ENCODE peak calls at places on chromosomes 3 and 15, in seven cellular contexts. One of them, this sample, is unnamed.

GRCh38 chr3:96449341-96449740 is 365.1 kb upstream of the EPHA6 start:
- DNase-seq in endodermal cell: no peak
- DNase-seq in A673: no peak
- DNase-seq in tibial nerve: no peak
- DNase-seq in BE2C: no peak
- DNase-seq in glutamatergic neuron: no peak
- DNase-seq in endothelial cell: no peak
- DNase-seq in this sample: no peak

GRCh38 chr3:112531358-112531781 is 30.4 kb downstream of the ATG3 start:
- DNase-seq in glutamatergic neuron: no peak
- DNase-seq in BE2C: no peak
- DNase-seq in tibial nerve: no peak
- DNase-seq in endothelial cell: no peak
- DNase-seq in A673: peak; percentile 52
- DNase-seq in endodermal cell: no peak
- DNase-seq in this sample: no peak

GRCh38 chr15:40337597-40337996 is 3.1 kb downstream of the CCDC9B start:
- DNase-seq in BE2C: no peak
- DNase-seq in glutamatergic neuron: no peak
- DNase-seq in endodermal cell: no peak
- DNase-seq in endothelial cell: no peak
- DNase-seq in tibial nerve: no peak
- DNase-seq in A673: no peak
- DNase-seq in this sample: no peak

GRCh38 chr3:157204431-157204830 is 44.5 kb upstream of the CCNL1 start:
- DNase-seq in tibial nerve: no peak
- DNase-seq in BE2C: no peak
- DNase-seq in glutamatergic neuron: no peak
- DNase-seq in endothelial cell: no peak
- DNase-seq in endodermal cell: no peak
- DNase-seq in A673: peak; percentile 53
- DNase-seq in this sample: no peak

GRCh38 chr3:132405609-132406299 is 11.5 kb upstream of the DNAJC13 start:
- DNase-seq in A673: no peak
- DNase-seq in tibial nerve: no peak
- DNase-seq in glutamatergic neuron: no peak
- DNase-seq in endodermal cell: no peak
- DNase-seq in BE2C: no peak
- DNase-seq in endothelial cell: no peak
- DNase-seq in this sample: no peak

GRCh38 chr15:83036253-83036652 is 24.8 kb upstream of the C15orf40 start:
- DNase-seq in A673: no peak
- DNase-seq in endothelial cell: no peak
- DNase-seq in endodermal cell: no peak
- DNase-seq in tibial nerve: no peak
- DNase-seq in BE2C: no peak
- DNase-seq in glutamatergic neuron: no peak
- DNase-seq in this sample: no peak

GRCh38 chr3:174498638-174499037 is 360.5 kb upstream of the NAALADL2 start:
- DNase-seq in tibial nerve: no peak
- DNase-seq in glutamatergic neuron: no peak
- DNase-seq in A673: no peak
- DNase-seq in endodermal cell: no peak
- DNase-seq in endothelial cell: no peak
- DNase-seq in BE2C: no peak
- DNase-seq in this sample: no peak

GRCh38 chr15:65069779-65070546 is 2.2 kb upstream of the RASL12 start:
- DNase-seq in endodermal cell: peak; percentile 24
- DNase-seq in A673: no peak
- DNase-seq in endothelial cell: no peak
- DNase-seq in BE2C: no peak
- DNase-seq in tibial nerve: no peak
- DNase-seq in glutamatergic neuron: no peak
- DNase-seq in this sample: no peak

GRCh38 chr3:150798122-150798618 is 35.2 kb upstream of the SIAH2 start:
- DNase-seq in glutamatergic neuron: no peak
- DNase-seq in endothelial cell: peak; percentile 16
- DNase-seq in endodermal cell: peak; percentile 83
- DNase-seq in BE2C: no peak
- DNase-seq in A673: no peak
- DNase-seq in tibial nerve: peak; percentile 18
- DNase-seq in this sample: no peak

GRCh38 chr3:159877924-159878323 is 110.7 kb upstream of the IL12A start:
- DNase-seq in A673: no peak
- DNase-seq in endothelial cell: no peak
- DNase-seq in glutamatergic neuron: no peak
- DNase-seq in BE2C: no peak
- DNase-seq in endodermal cell: no peak
- DNase-seq in tibial nerve: no peak
- DNase-seq in this sample: no peak

GRCh38 chr3:14957933-14958332 is 10.6 kb downstream of the NR2C2 start:
- DNase-seq in endothelial cell: no peak
- DNase-seq in endodermal cell: no peak
- DNase-seq in A673: peak; percentile 18
- DNase-seq in BE2C: no peak
- DNase-seq in glutamatergic neuron: no peak
- DNase-seq in tibial nerve: no peak
- DNase-seq in this sample: no peak

GRCh38 chr15:71515375-71516186 is 294.8 kb upstream of the NR2E3 start:
- DNase-seq in endothelial cell: no peak
- DNase-seq in endodermal cell: no peak
- DNase-seq in A673: no peak
- DNase-seq in tibial nerve: no peak
- DNase-seq in BE2C: no peak
- DNase-seq in glutamatergic neuron: no peak
- DNase-seq in this sample: no peak

GRCh38 chr3:147705626-147706025 is 296.5 kb downstream of the ZIC1 start:
- DNase-seq in A673: no peak
- DNase-seq in glutamatergic neuron: no peak
- DNase-seq in BE2C: no peak
- DNase-seq in tibial nerve: no peak
- DNase-seq in endothelial cell: no peak
- DNase-seq in endodermal cell: no peak
- DNase-seq in this sample: no peak

GRCh38 chr3:11136871-11137626 is 17.2 kb upstream of the HRH1 start:
- DNase-seq in endothelial cell: no peak
- DNase-seq in A673: peak; percentile 81
- DNase-seq in BE2C: peak; percentile 83
- DNase-seq in glutamatergic neuron: no peak
- DNase-seq in tibial nerve: peak; percentile 55
- DNase-seq in endodermal cell: peak; percentile 60
- DNase-seq in this sample: peak; percentile 54

GRCh38 chr3:32934150-32934742 is 17.2 kb upstream of the CCR4 start:
- DNase-seq in endothelial cell: peak; percentile 41
- DNase-seq in endodermal cell: peak; percentile 59
- DNase-seq in BE2C: no peak
- DNase-seq in glutamatergic neuron: no peak
- DNase-seq in A673: peak; percentile 40
- DNase-seq in tibial nerve: peak; percentile 62
- DNase-seq in this sample: no peak

GRCh38 chr3:116614795-116615362 is 94.7 kb upstream of the TUSC7 start:
- DNase-seq in tibial nerve: no peak
- DNase-seq in glutamatergic neuron: no peak
- DNase-seq in A673: peak; percentile 62
- DNase-seq in endodermal cell: no peak
- DNase-seq in endothelial cell: no peak
- DNase-seq in BE2C: no peak
- DNase-seq in this sample: no peak

GRCh38 chr3:188568750-188569149 is 414.8 kb downstream of the LPP start:
- DNase-seq in A673: no peak
- DNase-seq in endodermal cell: no peak
- DNase-seq in BE2C: no peak
- DNase-seq in tibial nerve: no peak
- DNase-seq in endothelial cell: no peak
- DNase-seq in glutamatergic neuron: no peak
- DNase-seq in this sample: no peak

GRCh38 chr3:141402476-141403171 is 34.3 kb downstream of the ZBTB38 start:
- DNase-seq in endothelial cell: peak; percentile 58
- DNase-seq in BE2C: peak; percentile 55
- DNase-seq in tibial nerve: peak; percentile 42
- DNase-seq in glutamatergic neuron: peak; percentile 69
- DNase-seq in endodermal cell: peak; percentile 87
- DNase-seq in A673: peak; percentile 56
- DNase-seq in this sample: no peak

GRCh38 chr15:66433726-66434125 is 47.0 kb downstream of the MAP2K1 start:
- DNase-seq in BE2C: no peak
- DNase-seq in tibial nerve: no peak
- DNase-seq in endodermal cell: no peak
- DNase-seq in A673: no peak
- DNase-seq in glutamatergic neuron: no peak
- DNase-seq in endothelial cell: no peak
- DNase-seq in this sample: no peak

GRCh38 chr3:13583251-13584180 is 34.6 kb downstream of the FBLN2 start:
- DNase-seq in A673: no peak
- DNase-seq in tibial nerve: no peak
- DNase-seq in glutamatergic neuron: no peak
- DNase-seq in endodermal cell: no peak
- DNase-seq in BE2C: no peak
- DNase-seq in endothelial cell: no peak
- DNase-seq in this sample: no peak

GRCh38 chr15:31280037-31280830 is 46.4 kb upstream of the KLF13 start:
- DNase-seq in A673: peak; percentile 11
- DNase-seq in glutamatergic neuron: peak; percentile 3
- DNase-seq in tibial nerve: no peak
- DNase-seq in BE2C: peak; percentile 65
- DNase-seq in endodermal cell: peak; percentile 35
- DNase-seq in endothelial cell: no peak
- DNase-seq in this sample: peak; percentile 20

GRCh38 chr3:126912027-126912422 is 70.9 kb upstream of the PLXNA1 start:
- DNase-seq in BE2C: no peak
- DNase-seq in tibial nerve: no peak
- DNase-seq in endodermal cell: no peak
- DNase-seq in A673: no peak
- DNase-seq in glutamatergic neuron: no peak
- DNase-seq in endothelial cell: no peak
- DNase-seq in this sample: no peak

GRCh38 chr15:23420806-23421575 is 26.1 kb downstream of the GOLGA6L2 start:
- DNase-seq in endothelial cell: no peak
- DNase-seq in endodermal cell: no peak
- DNase-seq in A673: no peak
- DNase-seq in glutamatergic neuron: no peak
- DNase-seq in tibial nerve: no peak
- DNase-seq in BE2C: no peak
- DNase-seq in this sample: no peak

GRCh38 chr3:108322352-108322751 is 26.0 kb downstream of the HHLA2 start:
- DNase-seq in glutamatergic neuron: no peak
- DNase-seq in endothelial cell: peak; percentile 21
- DNase-seq in A673: peak; percentile 3
- DNase-seq in endodermal cell: no peak
- DNase-seq in tibial nerve: no peak
- DNase-seq in BE2C: no peak
- DNase-seq in this sample: no peak
- TF ChIP-seq CTCF in glutamatergic neuron: no peak
- TF ChIP-seq CTCF in endothelial cell: no peak
- TF ChIP-seq CTCF in A673: peak; percentile 24
- TF ChIP-seq CTCF in endodermal cell: peak; percentile 49
- TF ChIP-seq CTCF in tibial nerve: no peak
- TF ChIP-seq CTCF in BE2C: peak; percentile 35
- TF ChIP-seq CTCF in this sample: no peak

GRCh38 chr3:123642182-123642956 is 57.5 kb upstream of the HACD2 start:
- DNase-seq in glutamatergic neuron: peak; percentile 79
- DNase-seq in BE2C: peak; percentile 86
- DNase-seq in endothelial cell: peak; percentile 77
- DNase-seq in endodermal cell: peak; percentile 97
- DNase-seq in A673: peak; percentile 92
- DNase-seq in tibial nerve: peak; percentile 70
- DNase-seq in this sample: peak; percentile 50
- TF ChIP-seq CTCF in glutamatergic neuron: peak; percentile 90
- TF ChIP-seq CTCF in BE2C: peak; percentile 92
- TF ChIP-seq CTCF in endothelial cell: peak; percentile 93
- TF ChIP-seq CTCF in endodermal cell: peak; percentile 97
- TF ChIP-seq CTCF in A673: peak; percentile 97
- TF ChIP-seq CTCF in tibial nerve: peak; percentile 62
- TF ChIP-seq CTCF in this sample: no peak

DNA sequence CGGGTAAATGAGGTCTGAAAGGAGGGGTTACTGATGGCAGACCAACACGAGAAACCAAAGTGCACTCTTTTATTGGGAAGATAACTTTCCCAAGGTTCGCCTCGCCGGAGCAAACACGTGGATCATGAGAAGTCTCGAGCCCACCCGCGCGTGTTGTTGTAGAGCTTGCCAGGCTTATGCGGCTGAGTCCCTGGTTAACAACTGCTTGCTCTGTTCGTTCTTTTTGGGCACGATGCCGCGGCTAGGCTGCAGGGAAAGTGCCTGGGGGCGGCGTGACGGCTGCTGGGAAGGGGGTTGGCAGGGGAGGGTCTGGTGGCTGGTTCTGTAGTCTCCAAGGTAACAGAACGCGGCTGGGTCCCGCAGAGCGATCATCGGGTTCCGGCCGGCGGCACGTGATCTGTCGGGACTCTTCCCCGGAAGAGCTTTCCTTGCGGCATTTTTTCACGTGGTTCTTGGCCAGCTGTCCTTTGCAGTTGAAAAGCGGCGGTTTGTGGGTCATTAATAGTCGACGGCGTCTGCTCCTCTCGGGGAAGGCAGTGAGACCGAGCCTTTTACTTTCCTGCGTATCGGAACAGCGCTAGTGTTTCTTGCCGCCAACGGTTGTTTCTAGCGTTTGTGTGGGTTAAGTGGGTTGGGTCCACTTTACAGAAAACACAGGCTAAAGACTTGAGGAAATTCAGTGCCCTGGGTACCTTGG is 1.5 kb downstream of the MGA start:
- DNase-seq in glutamatergic neuron: peak; percentile 79
- DNase-seq in endothelial cell: peak; percentile 69
- DNase-seq in tibial nerve: peak; percentile 61
- DNase-seq in endodermal cell: peak; percentile 93
- DNase-seq in BE2C: peak; percentile 84
- DNase-seq in A673: peak; percentile 78
- DNase-seq in this sample: peak; percentile 50
- TF ChIP-seq CTCF in glutamatergic neuron: no peak
- TF ChIP-seq CTCF in endothelial cell: no peak
- TF ChIP-seq CTCF in tibial nerve: no peak
- TF ChIP-seq CTCF in endodermal cell: no peak
- TF ChIP-seq CTCF in BE2C: no peak
- TF ChIP-seq CTCF in A673: no peak
- TF ChIP-seq CTCF in this sample: no peak

DNA sequence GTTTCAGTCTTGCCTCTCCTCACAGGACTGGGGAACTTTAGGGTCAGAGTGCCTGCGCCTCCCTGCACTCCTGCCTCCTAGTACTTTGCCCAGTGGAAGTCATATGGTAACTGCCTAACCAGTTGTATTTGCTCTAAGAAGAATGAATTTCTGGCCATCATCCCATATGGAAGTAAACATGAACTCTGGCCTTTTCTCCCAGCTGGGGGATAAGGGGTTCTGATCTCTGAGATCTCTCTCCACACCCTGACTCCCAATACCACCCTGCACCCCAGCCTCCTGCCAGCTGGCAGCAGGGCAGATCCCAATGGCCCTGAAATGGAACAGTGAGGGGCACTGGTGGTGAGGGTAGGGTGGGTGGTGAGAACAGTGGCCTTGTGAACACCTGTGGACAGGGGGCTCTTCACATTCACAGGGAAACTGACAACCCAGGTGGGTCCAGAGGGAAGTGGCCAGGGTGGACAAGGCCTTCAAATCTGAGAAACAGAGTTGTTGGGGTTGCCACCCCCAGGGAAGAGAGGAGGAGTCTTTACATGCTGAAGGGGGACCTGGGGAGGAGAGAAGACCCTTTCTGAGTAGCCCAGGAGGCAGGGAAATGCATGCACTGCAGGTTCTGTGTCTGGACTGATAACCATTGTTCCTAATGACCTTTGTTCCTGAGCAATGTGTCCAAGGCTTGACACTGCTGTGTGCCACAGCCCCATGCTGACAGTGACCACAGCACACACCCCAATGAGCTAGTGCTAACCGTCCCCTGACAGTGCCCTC is 36.9 kb downstream of the RHCG start:
- DNase-seq in endodermal cell: no peak
- DNase-seq in tibial nerve: no peak
- DNase-seq in glutamatergic neuron: no peak
- DNase-seq in BE2C: no peak
- DNase-seq in endothelial cell: no peak
- DNase-seq in A673: no peak
- DNase-seq in this sample: no peak
- TF ChIP-seq CTCF in endodermal cell: no peak
- TF ChIP-seq CTCF in tibial nerve: no peak
- TF ChIP-seq CTCF in glutamatergic neuron: no peak
- TF ChIP-seq CTCF in BE2C: no peak
- TF ChIP-seq CTCF in endothelial cell: no peak
- TF ChIP-seq CTCF in A673: no peak
- TF ChIP-seq CTCF in this sample: no peak